ENCODE peak calls at places on chromosomes 4 and X, in ten cellular contexts. W is esophagus squamous epithelium; K is endothelial cell of umbilical vein; G is NCI-H1092; V is RWPE2; U is lower leg skin; Y is AG20443; F is A549; E is activated CD4-positive, CD25-positive, alpha-beta regulatory T cell treated with anti-CD3 and anti-CD28 coated beads, Interleukin-2, amount 50 U/mL, for 72 hours; P is cardiac fibroblast. S is an unnamed sample.

GRCh38 chrX:21730011-21730410 is 27.9 kb downstream of the SMPX start:
- DNase-seq in K (no peak), E (no peak), U (no peak), W (no peak), V (no peak), Y (no peak), G (no peak), F (no peak), P (no peak), S (no peak)

GRCh38 chr4:184987493-184988031 is 30.7 kb upstream of the HELT start:
- DNase-seq in G (no peak), E (no peak), Y (no peak), K (no peak), V (no peak), P (no peak), F (no peak), W (no peak), U (no peak), S (no peak)

GRCh38 chrX:12210921-12211320 is 72.6 kb downstream of the FRMPD4 start:
- DNase-seq in V (no peak), Y (peak), F (no peak), W (no peak), G (no peak), P (peak), K (no peak), U (no peak), E (no peak), S (no peak)

GRCh38 chr4:176818531-176818930 is 25.8 kb upstream of the VEGFC start:
- DNase-seq in P (peak), W (no peak), U (no peak), G (no peak), K (no peak), V (no peak), Y (peak), F (no peak), E (no peak), S (no peak)

GRCh38 chrX:63436865-63437264 is 85.7 kb upstream of the SPIN4 start:
- DNase-seq in E (no peak), W (no peak), K (no peak), G (no peak), Y (no peak), P (no peak), F (no peak), U (no peak), V (no peak), S (no peak)

GRCh38 chrX:51568586-51568985 is 50.1 kb downstream of the CENPVL3 start:
- DNase-seq in K (no peak), E (no peak), P (peak), G (no peak), F (no peak), Y (peak), V (no peak), W (no peak), U (no peak), S (no peak)

GRCh38 chrX:2387614-2388239 is 113.0 kb downstream of the DHRSX start:
- DNase-seq in E (no peak), W (no peak), F (no peak), V (no peak), G (no peak), Y (no peak), K (peak), U (no peak), P (no peak), S (no peak)

GRCh38 chr4:13548059-13548983 is 4.0 kb upstream of the NKX3-2 start:
- DNase-seq in P (no peak), K (no peak), U (no peak), W (no peak), F (no peak), E (no peak), V (no peak), G (no peak), Y (no peak), S (no peak)

GRCh38 chr4:67122029-67122428 is 423.3 kb downstream of the CENPC start:
- DNase-seq in U (no peak), V (no peak), P (no peak), K (peak), Y (no peak), F (no peak), W (no peak), G (no peak), E (no peak), S (no peak)

GRCh38 chr4:141132689-141133145 is 552 bp downstream of the RNF150 start:
- DNase-seq in K (no peak), Y (peak), P (peak), W (no peak), F (peak), V (no peak), E (no peak), G (peak), U (no peak), S (peak)

GRCh38 chrX:103407776-103408175 is 31.4 kb downstream of the BEX3 start:
- DNase-seq in G (no peak), W (no peak), Y (no peak), V (no peak), K (no peak), P (no peak), F (no peak), E (no peak), U (no peak), S (no peak)

GRCh38 chr4:112968456-112969159 is 80.8 kb upstream of the ANK2 start:
- DNase-seq in G (no peak), K (no peak), V (no peak), F (no peak), Y (peak), W (no peak), P (peak), E (no peak), U (no peak), S (no peak)

GRCh38 chr4:8739820-8740665 is 131.6 kb downstream of the HMX1 start:
- DNase-seq in V (no peak), Y (no peak), G (no peak), E (peak), P (no peak), K (no peak), U (no peak), W (no peak), F (no peak), S (no peak)

GRCh38 chr4:87559090-87559837 is 30.1 kb upstream of the SPARCL1 start:
- DNase-seq in F (no peak), V (no peak), E (peak), K (no peak), Y (no peak), W (no peak), P (no peak), G (peak), U (no peak), S (peak)

GRCh38 chr4:159366966-159367365 is 264.1 kb downstream of the RAPGEF2 start:
- DNase-seq in K (peak), E (no peak), U (no peak), P (peak), V (no peak), F (no peak), Y (peak), G (no peak), W (no peak), S (no peak)

GRCh38 chr4:123469245-123469644 is 72.7 kb downstream of the SPRY1 start:
- DNase-seq in G (no peak), V (no peak), W (no peak), Y (no peak), U (no peak), F (no peak), P (no peak), K (no peak), E (no peak), S (no peak)

GRCh38 chr4:75708218-75708691 is 16.1 kb upstream of the USO1 start:
- DNase-seq in P (no peak), Y (no peak), U (no peak), K (no peak), F (no peak), W (no peak), E (no peak), V (no peak), G (no peak), S (peak)

GRCh38 chr4:169252339-169253086 is 18.2 kb downstream of the SH3RF1 start:
- DNase-seq in G (no peak), U (no peak), E (no peak), V (no peak), F (no peak), P (peak), W (no peak), Y (no peak), K (peak), S (no peak)

GRCh38 chr4:57182132-57182874 is 72.1 kb upstream of the IGFBP7 start:
- DNase-seq in G (peak), V (no peak), K (peak), Y (no peak), W (no peak), E (no peak), U (peak), P (no peak), F (no peak), S (no peak)

GRCh38 chr4:127261476-127261875 is 371.3 kb upstream of the INTU start:
- DNase-seq in Y (no peak), E (no peak), U (no peak), V (no peak), F (no peak), P (no peak), W (no peak), K (no peak), G (no peak), S (no peak)

GRCh38 chrX:41329101-41329500 is 4.9 kb upstream of the DDX3X start:
- DNase-seq in W (no peak), V (no peak), E (no peak), P (no peak), Y (no peak), U (no peak), F (no peak), K (no peak), G (no peak), S (no peak)

GRCh38 chr4:2534904-2535385 is 1.5 kb upstream of the FAM193A start:
- DNase-seq in K (no peak), E (no peak), F (no peak), Y (no peak), P (peak), U (no peak), W (no peak), V (no peak), G (no peak), S (no peak)

S was measured in activated CD4-positive, alpha-beta T cell treated with anti-CD3 and anti-CD28 coated beads, Interleukin-2, amount 10 ng/mL, durations not matched to agents 24 days and 14 days.